ENCODE peak calls at places on chromosomes 4 and X, in eight cellular contexts. T is DND-41; C is NCI-H1092 treated with DMSO at 0.1 percent for 48 hours; X is activated gamma-delta T cell treated with Interleukin-2 at 50 U/mL for 16 hours; B is NCI-H510A treated with DMSO at 0.1 percent for 48 hours; L is AG08395; R is NAMALWA; N is activated CD4-positive, alpha-beta T cell treated with anti-CD3 and anti-CD28 coated beads, Interleukin-2, amount 10 ng/mL, durations not matched to agents 7 days and 5 days. W is an unnamed sample.

GRCh38 chr4:165605811-165606210 is 227.0 kb downstream of the CPE start:
- DNase-seq in R (no peak), T (no peak), L (no peak), B (no peak), X (no peak), N (no peak), C (no peak), W (no peak)

GRCh38 chr4:77154074-77154473 is 2.9 kb upstream of the CCNG2 start:
- DNase-seq in N (no peak), R (peak), X (no peak), L (no peak), C (no peak), T (no peak), B (no peak), W (no peak)

GRCh38 chr4:25144870-25145481 is 15.3 kb downstream of the SEPSECS start:
- DNase-seq in R (peak), T (no peak), N (no peak), L (peak), X (no peak), B (peak), C (peak), W (no peak)

GRCh38 chr4:35912174-35912573 is 332.1 kb downstream of the ARAP2 start:
- DNase-seq in R (peak), C (no peak), N (no peak), T (no peak), L (no peak), B (no peak), X (no peak), W (no peak)

GRCh38 chrX:67693928-67694327 is 150.1 kb downstream of the AR start:
- DNase-seq in B (no peak), X (no peak), T (no peak), L (peak), R (no peak), C (no peak), N (no peak), W (no peak)

GRCh38 chrX:75038925-75039324 is 113.7 kb upstream of the NEXMIF start:
- DNase-seq in T (peak), X (no peak), R (peak), B (no peak), N (peak), L (no peak), C (no peak), W (peak)

GRCh38 chr4:152920768-152921167 is 15.4 kb upstream of the FHDC1 start:
- DNase-seq in T (no peak), L (no peak), X (no peak), B (no peak), C (no peak), R (peak), N (no peak), W (no peak)

GRCh38 chr4:86461849-86462248 is 102.0 kb upstream of the MAPK10 start:
- DNase-seq in L (no peak), B (no peak), C (no peak), T (no peak), R (no peak), N (no peak), X (no peak), W (no peak)

GRCh38 chr4:94819371-94819770 is 61.6 kb downstream of the BMPR1B start:
- DNase-seq in X (no peak), R (peak), C (no peak), B (no peak), L (no peak), T (no peak), N (no peak), W (no peak)

GRCh38 chr4:88017516-88018302 is 10.3 kb downstream of the PKD2 start:
- DNase-seq in X (no peak), B (no peak), C (no peak), T (no peak), N (no peak), R (no peak), L (peak), W (no peak)

GRCh38 chr4:159435561-159436023 is 332.7 kb downstream of the RAPGEF2 start:
- DNase-seq in R (no peak), N (no peak), X (no peak), C (no peak), L (no peak), T (no peak), B (no peak), W (no peak)

GRCh38 chr4:170090667-170091052 is 904 bp upstream of the AADAT start:
- DNase-seq in B (no peak), L (no peak), X (no peak), T (no peak), R (no peak), N (no peak), C (peak), W (no peak)

GRCh38 chr4:169033660-169034059 is 23.6 kb upstream of the CBR4 start:
- DNase-seq in N (no peak), T (peak), B (no peak), L (no peak), X (no peak), C (no peak), R (no peak), W (no peak)

GRCh38 chr4:87089368-87089767 is 131.1 kb downstream of the KLHL8 start:
- DNase-seq in X (no peak), R (no peak), N (no peak), B (peak), L (no peak), C (no peak), T (no peak), W (no peak)

GRCh38 chrX:368811-369562 is 17.7 kb downstream of the PPP2R3B start:
- DNase-seq in L (peak), X (no peak), T (no peak), R (peak), B (no peak), C (no peak), N (no peak), W (no peak)

GRCh38 chrX:29478336-29479069 is 736.9 kb upstream of the MAGEB2 start:
- DNase-seq in N (no peak), B (peak), X (no peak), R (peak), T (peak), C (no peak), L (peak), W (no peak)

GRCh38 chrX:137236837-137237236 is 203.0 kb upstream of the GPR101 start:
- DNase-seq in T (no peak), N (no peak), L (no peak), R (no peak), X (no peak), B (no peak), C (no peak), W (no peak)

GRCh38 chrX:9249452-9249851 is 215.4 kb upstream of the TBL1X start:
- DNase-seq in T (no peak), L (no peak), X (no peak), B (no peak), C (no peak), R (no peak), N (no peak), W (no peak)

GRCh38 chrX:130728208-130728607 is 174.8 kb downstream of the ENOX2 start:
- DNase-seq in T (no peak), B (no peak), L (peak), N (no peak), R (no peak), X (no peak), C (no peak), W (no peak)

GRCh38 chr4:171648926-171649325 is 164.3 kb upstream of the GALNTL6 start:
- DNase-seq in N (no peak), T (no peak), L (no peak), X (no peak), B (no peak), R (no peak), C (no peak), W (no peak)